ENCODE peak calls at places on chromosomes 1 and 21, in eight cellular contexts. G, L, P, H, R, Y, W and X are unnamed samples.

GRCh38 chr1:67441183-67441582 is 11.0 kb upstream of the SERBP1 start:
- DNase-seq in P (peak), Y (no peak), H (peak), L (no peak), W (peak), G (peak), R (no peak), X (no peak)

GRCh38 chr1:214525535-214526019 is 25.8 kb downstream of the PTPN14 start:
- DNase-seq in G (peak), H (peak), W (no peak), R (no peak), P (no peak), L (no peak), Y (no peak), X (no peak)

GRCh38 chr1:214187152-214187900 is 93.6 kb upstream of the SMYD2 start:
- DNase-seq in R (peak), G (no peak), W (no peak), P (no peak), Y (peak), L (no peak), H (no peak), X (no peak)

GRCh38 chr1:181013144-181013543 is 9.5 kb downstream of the STX6 start:
- DNase-seq in G (no peak), W (no peak), P (no peak), Y (no peak), L (no peak), R (no peak), H (no peak), X (no peak)

GRCh38 chr1:116586741-116587143 is 15.9 kb upstream of the CD58 start:
- DNase-seq in W (peak), L (no peak), Y (no peak), P (no peak), R (no peak), G (no peak), H (peak), X (no peak)

GRCh38 chr21:42164064-42164789 is 54.7 kb upstream of the ABCG1 start:
- DNase-seq in L (no peak), P (peak), H (no peak), W (no peak), Y (peak), R (peak), G (peak), X (no peak)

GRCh38 chr1:15090373-15090772 is 63.2 kb upstream of the TMEM51 start:
- DNase-seq in R (peak), Y (peak), L (no peak), G (no peak), W (no peak), H (no peak), P (peak), X (peak)

GRCh38 chr1:66542811-66543767 is 9.1 kb downstream of the SGIP1 start:
- DNase-seq in Y (no peak), P (peak), R (no peak), L (no peak), G (peak), W (peak), H (peak), X (peak)

GRCh38 chr1:5779608-5780323 is 212.5 kb downstream of the NPHP4 start:
- DNase-seq in R (no peak), Y (no peak), W (no peak), G (peak), P (no peak), L (no peak), H (peak), X (peak)

GRCh38 chr1:38489844-38490270 is 369.7 kb downstream of the RRAGC start:
- DNase-seq in H (peak), Y (peak), G (peak), W (no peak), R (peak), P (peak), L (peak), X (peak)

GRCh38 chr1:89974701-89975470 is 20.0 kb upstream of the ZNF326 start:
- DNase-seq in P (no peak), G (peak), H (peak), W (peak), L (no peak), Y (no peak), R (no peak), X (peak)

GRCh38 chr21:39364949-39365348 is 16.1 kb upstream of the HMGN1 start:
- DNase-seq in H (no peak), L (no peak), W (no peak), G (no peak), R (no peak), P (no peak), Y (no peak), X (no peak)

GRCh38 chr21:43712268-43712942 is 6.5 kb upstream of the PDXK start:
- DNase-seq in L (no peak), W (no peak), R (no peak), P (peak), Y (no peak), H (peak), G (peak), X (peak)